ENCODE peak calls at places on chromosomes 7 and 10, in eight cellular contexts. X, N, U, G, D, W, E and F are unnamed samples.

GRCh38 chr10:131959841-131960240 is 21.9 kb downstream of the BNIP3 start:
- DNase-seq in X (no peak), N (no peak), U (no peak), G (no peak), D (no peak), W (no peak), E (no peak), F (no peak)

GRCh38 chr7:117034851-117035462 is 81.7 kb downstream of the ST7 start:
- DNase-seq in X (no peak), N (no peak), U (no peak), G (no peak), D (peak), W (no peak), E (no peak), F (no peak)

GRCh38 chr7:74288034-74288881 is 949 bp upstream of the CLIP2 start:
- DNase-seq in X (peak), N (no peak), U (no peak), G (no peak), D (no peak), W (no peak), E (no peak), F (no peak)

GRCh38 chr10:22341190-22341935 is 3.9 kb upstream of the SPAG6 start:
- DNase-seq in X (no peak), N (no peak), U (no peak), G (no peak), D (peak), W (no peak), E (peak), F (no peak)

GRCh38 chr7:156592124-156592884 is 48.3 kb upstream of the RNF32 start:
- DNase-seq in X (no peak), N (no peak), U (no peak), G (no peak), D (no peak), W (no peak), E (no peak), F (no peak)

GRCh38 chr10:73408978-73409521 is 4.8 kb downstream of the ANXA7 start:
- DNase-seq in X (no peak), N (no peak), U (no peak), G (no peak), D (no peak), W (no peak), E (no peak), F (no peak)

GRCh38 chr10:44278669-44279337 is 106.1 kb downstream of the CXCL12 start:
- DNase-seq in X (no peak), N (no peak), U (no peak), G (no peak), D (peak), W (peak), E (no peak), F (no peak)

GRCh38 chr10:88478256-88478655 is 104.9 kb downstream of the RNLS start:
- DNase-seq in X (no peak), N (no peak), U (no peak), G (no peak), D (no peak), W (no peak), E (no peak), F (no peak)

GRCh38 chr10:4569132-4569531 is 256.9 kb upstream of the AKR1E2 start:
- DNase-seq in X (no peak), N (no peak), U (no peak), G (no peak), D (no peak), W (no peak), E (no peak), F (no peak)

GRCh38 chr7:143243011-143243410 is 20.2 kb upstream of the GSTK1 start:
- DNase-seq in X (no peak), N (no peak), U (no peak), G (no peak), D (no peak), W (no peak), E (no peak), F (no peak)

GRCh38 chr10:5549462-5550249 is 24.9 kb downstream of the CALML3 start:
- DNase-seq in X (no peak), N (no peak), U (no peak), G (peak), D (no peak), W (no peak), E (no peak), F (no peak)

GRCh38 chr10:131890276-131891195 is 10.3 kb upstream of the PPP2R2D start:
- DNase-seq in X (no peak), N (no peak), U (no peak), G (no peak), D (no peak), W (no peak), E (no peak), F (no peak)

GRCh38 chr10:22913474-22914092 is 14.3 kb upstream of the ARMC3 start:
- DNase-seq in X (no peak), N (no peak), U (no peak), G (no peak), D (no peak), W (no peak), E (no peak), F (no peak)

GRCh38 chr7:148878317-148878716 is 5.8 kb downstream of the EZH2 start:
- DNase-seq in X (no peak), N (no peak), U (no peak), G (no peak), D (no peak), W (no peak), E (no peak), F (no peak)

GRCh38 chr10:49349390-49349789 is 46.5 kb downstream of the DRGX start:
- DNase-seq in X (no peak), N (no peak), U (no peak), G (no peak), D (no peak), W (no peak), E (no peak), F (no peak)

GRCh38 chr7:41940760-41941343 is 238.0 kb upstream of the INHBA start:
- DNase-seq in X (peak), N (peak), U (peak), G (peak), D (peak), W (peak), E (peak), F (peak)

GRCh38 chr7:100372256-100372655 is 1.0 kb upstream of the PILRA start:
- DNase-seq in X (no peak), N (no peak), U (no peak), G (no peak), D (peak), W (peak), E (no peak), F (no peak)

GRCh38 chr10:29882766-29883165 is 176.6 kb downstream of the JCAD start:
- DNase-seq in X (no peak), N (no peak), U (no peak), G (no peak), D (no peak), W (no peak), E (no peak), F (no peak)

GRCh38 chr10:114766470-114766869 is 55.1 kb upstream of the FHIP2A start:
- DNase-seq in X (no peak), N (no peak), U (no peak), G (no peak), D (peak), W (no peak), E (no peak), F (no peak)

GRCh38 chr10:101120884-101121660 is 10.0 kb upstream of the TLX1 start:
- DNase-seq in X (no peak), N (peak), U (no peak), G (no peak), D (no peak), W (peak), E (no peak), F (no peak)

GRCh38 chr7:48046458-48046857 is 11.1 kb downstream of the C7orf57 start:
- DNase-seq in X (no peak), N (no peak), U (no peak), G (no peak), D (no peak), W (no peak), E (no peak), F (no peak)

GRCh38 chr7:6252310-6252709 is 20.1 kb downstream of the CYTH3 start:
- DNase-seq in X (no peak), N (no peak), U (no peak), G (no peak), D (peak), W (no peak), E (no peak), F (no peak)

GRCh38 chr10:121261665-121262064 is 336.6 kb downstream of the FGFR2 start:
- DNase-seq in X (no peak), N (no peak), U (no peak), G (no peak), D (no peak), W (no peak), E (no peak), F (no peak)

GRCh38 chr10:121262774-121263406 is 335.4 kb downstream of the FGFR2 start:
- DNase-seq in X (no peak), N (no peak), U (no peak), G (no peak), D (no peak), W (no peak), E (no peak), F (no peak)

GRCh38 chr10:121266370-121266769 is 331.9 kb downstream of the FGFR2 start:
- DNase-seq in X (no peak), N (no peak), U (no peak), G (no peak), D (no peak), W (no peak), E (no peak), F (no peak)

GRCh38 chr10:121265320-121265719 is 332.9 kb downstream of the FGFR2 start:
- DNase-seq in X (no peak), N (no peak), U (no peak), G (no peak), D (no peak), W (no peak), E (no peak), F (no peak)

DNA sequence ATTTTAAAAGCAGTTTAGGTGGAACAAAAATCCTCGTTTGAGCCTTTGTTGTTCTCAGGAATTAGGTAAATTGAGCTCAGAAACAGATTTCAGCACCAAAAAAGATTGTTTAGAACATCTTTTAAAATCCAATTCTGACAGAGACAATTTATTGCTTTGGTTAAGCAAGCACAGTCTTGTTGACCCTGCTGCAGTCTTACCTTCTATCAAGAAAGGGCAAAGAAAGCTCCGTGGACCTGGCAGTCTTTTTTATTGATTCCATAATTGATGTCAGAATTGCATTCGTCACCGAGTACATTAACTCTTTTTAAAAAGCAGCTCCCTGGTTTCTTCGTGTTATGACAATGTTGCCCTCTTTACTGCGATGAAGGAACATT is 334.8 kb downstream of the FGFR2 start:
- DNase-seq in X (no peak), N (no peak), U (no peak), G (no peak), D (no peak), W (no peak), E (no peak), F (no peak)
- TF ChIP-seq POLR2A in X (no peak), N (no peak), U (no peak), G (no peak), D (no peak), W (no peak), E (no peak), F (no peak)

GRCh38 chr7:19110026-19110777 is 7.2 kb downstream of the TWIST1 start:
- DNase-seq in X (no peak), N (no peak), U (no peak), G (no peak), D (no peak), W (no peak), E (no peak), F (no peak)
- H3K4me3 ChIP-seq in X (no peak), N (no peak), U (no peak), G (peak), D (no peak), W (no peak), E (no peak), F (no peak)

GRCh38 chr10:111113961-111114830 is 37.4 kb downstream of the ADRA2A start:
- DNase-seq in X (no peak), N (no peak), U (no peak), G (peak), D (no peak), W (no peak), E (no peak), F (no peak)
- TF ChIP-seq POLR2A in X (no peak), N (no peak), U (no peak), G (no peak), D (no peak), W (no peak), E (no peak), F (no peak)

GRCh38 chr10:24904830-24905229 is 47.6 kb downstream of the PRTFDC1 start:
- DNase-seq in X (no peak), N (no peak), U (no peak), G (no peak), D (no peak), W (no peak), E (no peak), F (no peak)

GRCh38 chr10:24902400-24902728 is 50.0 kb downstream of the PRTFDC1 start:
- DNase-seq in X (no peak), N (no peak), U (no peak), G (no peak), D (no peak), W (no peak), E (no peak), F (no peak)

GRCh38 chr10:24899571-24899970 is 52.8 kb downstream of the PRTFDC1 start:
- DNase-seq in X (no peak), N (no peak), U (no peak), G (no peak), D (no peak), W (no peak), E (no peak), F (no peak)

GRCh38 chr10:24900888-24901685 is 51.3 kb downstream of the PRTFDC1 start:
- DNase-seq in X (no peak), N (no peak), U (no peak), G (no peak), D (no peak), W (no peak), E (no peak), F (no peak)

DNA sequence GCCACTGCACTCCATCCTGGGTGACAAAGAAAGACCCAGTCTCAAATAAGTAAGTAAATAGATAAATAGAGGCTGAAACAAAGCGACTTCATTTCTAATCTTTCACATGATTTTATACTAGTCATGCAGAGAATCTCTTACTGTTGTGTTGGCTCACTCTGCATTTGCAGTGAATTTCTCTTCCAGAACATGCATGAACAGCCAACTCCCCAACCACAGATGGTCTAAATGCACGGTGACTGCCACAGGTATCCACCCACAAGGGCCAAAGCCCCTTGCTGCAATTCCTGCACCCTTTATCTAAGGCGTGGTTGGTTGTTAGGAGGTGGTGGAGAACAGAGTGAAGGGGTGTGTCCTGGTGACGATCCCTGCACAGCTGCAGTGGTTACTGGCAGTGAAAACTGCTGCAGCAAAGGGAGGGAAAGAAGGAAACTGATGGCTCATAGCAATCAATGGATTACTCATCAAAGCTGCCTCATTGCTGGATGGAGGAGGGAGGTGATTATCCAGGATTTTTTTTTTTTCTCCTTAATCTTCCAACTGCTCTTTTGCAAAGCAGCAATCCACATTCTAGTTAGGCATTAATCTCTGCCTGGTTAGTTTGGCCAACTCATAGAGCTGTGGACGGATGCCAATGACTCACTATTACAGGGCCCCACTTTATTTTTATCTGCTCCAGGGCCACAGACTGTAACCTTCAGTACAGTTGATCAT is 50.6 kb downstream of the PRTFDC1 start:
- DNase-seq in X (peak), N (peak), U (peak), G (no peak), D (peak), W (peak), E (no peak), F (peak)
- H3K4me3 ChIP-seq in X (peak), N (no peak), U (no peak), G (no peak), D (no peak), W (no peak), E (no peak), F (no peak)

GRCh38 chr7:134045716-134046115 is 81.4 kb upstream of the LRGUK start:
- DNase-seq in X (no peak), N (no peak), U (no peak), G (no peak), D (no peak), W (no peak), E (no peak), F (no peak)
- TF ChIP-seq POLR2A in X (no peak), N (no peak), U (no peak), G (no peak), D (no peak), W (no peak), E (no peak), F (no peak)

GRCh38 chr10:3323865-3324498 is 151.4 kb upstream of the PITRM1 start:
- DNase-seq in X (no peak), N (no peak), U (no peak), G (no peak), D (no peak), W (no peak), E (no peak), F (no peak)
- H3K4me3 ChIP-seq in X (no peak), N (no peak), U (no peak), G (no peak), D (no peak), W (no peak), E (no peak), F (no peak)